ENCODE peak calls at places on chromosomes 4 and X, in six cellular contexts. T is occipital lobe, Q is hepatic stellate cell, K is NCI-H510A treated with DMSO at 0.1 percent for 48 hours, M is GM10248, N is HT1080. L is an unnamed sample.

GRCh38 chr4:17726911-17727310 is 54.5 kb downstream of the FAM184B start:
- DNase-seq in T (no peak), Q (peak; percentile 16), K (no peak), M (no peak), N (no peak), L (no peak)

GRCh38 chrX:679161-679979 is 48.8 kb downstream of the SHOX start:
- DNase-seq in T (no peak), Q (no peak), K (no peak), M (no peak), N (no peak), L (no peak)

GRCh38 chrX:102833136-102833535 is 103.9 kb upstream of the RAB40AL start:
- DNase-seq in T (no peak), Q (peak; percentile 4), K (no peak), M (no peak), N (no peak), L (no peak)

GRCh38 chrX:41178201-41178600 is 93.0 kb downstream of the USP9X start:
- DNase-seq in T (no peak), Q (no peak), K (no peak), M (no peak), N (no peak), L (no peak)

GRCh38 chrX:42944381-42944998 is 166.5 kb upstream of the PPP1R2C start:
- DNase-seq in T (no peak), Q (no peak), K (no peak), M (no peak), N (no peak), L (no peak)

GRCh38 chr4:141036786-141037185 is 96.5 kb downstream of the RNF150 start:
- DNase-seq in T (no peak), Q (no peak), K (no peak), M (no peak), N (no peak), L (no peak)

GRCh38 chrX:101813200-101813599 is 118.6 kb downstream of the ZMAT1 start:
- DNase-seq in T (no peak), Q (no peak), K (no peak), M (no peak), N (no peak), L (no peak)

GRCh38 chr4:1666391-1666790 is 17.7 kb downstream of the FAM53A start:
- DNase-seq in T (no peak), Q (no peak), K (no peak), M (no peak), N (no peak), L (no peak)

GRCh38 chr4:7823416-7823824 is 116.2 kb downstream of the AFAP1 start:
- DNase-seq in T (no peak), Q (no peak), K (no peak), M (no peak), N (no peak), L (no peak)

GRCh38 chrX:747176-747575 is 116.6 kb downstream of the SHOX start:
- DNase-seq in T (no peak), Q (no peak), K (no peak), M (no peak), N (no peak), L (no peak)

GRCh38 chr4:28879178-28879577 is 1841.0 kb upstream of the PCDH7 start:
- DNase-seq in T (no peak), Q (no peak), K (no peak), M (no peak), N (peak; percentile 3), L (no peak)

GRCh38 chr4:122584517-122584916 is 36.3 kb downstream of the IL21 start:
- DNase-seq in T (no peak), Q (peak; percentile 63), K (no peak), M (peak; percentile 25), N (peak; percentile 87), L (no peak)

GRCh38 chr4:139735381-139736256 is 70.0 kb downstream of the MGST2 start:
- DNase-seq in T (peak; percentile 23), Q (peak; percentile 51), K (no peak), M (no peak), N (no peak), L (no peak)

GRCh38 chr4:60897415-60897814 is 302.7 kb upstream of the ADGRL3 start:
- DNase-seq in T (no peak), Q (no peak), K (peak; percentile 52), M (no peak), N (no peak), L (no peak)

GRCh38 chrX:140389331-140389730 is 115.5 kb downstream of the SOX3 start:
- DNase-seq in T (no peak), Q (no peak), K (no peak), M (no peak), N (no peak), L (no peak)

GRCh38 chrX:31871989-31872388 is 800.1 kb upstream of the FTHL17 start:
- DNase-seq in T (no peak), Q (no peak), K (no peak), M (no peak), N (no peak), L (no peak)